ENCODE peak calls at places on chromosomes 1 and 21, in ten cellular contexts. N is GM23338, K is HCT116, G is GM12891, L is GM23248, J is posterior vena cava, Q is HFFc6, A is GM04504, Y is occipital lobe, E is progenitor cell of endocrine pancreas. P is an unnamed sample.

GRCh38 chr1:207815913-207816312 is 64.1 kb downstream of the CD46 start:
- DNase-seq in N (no peak), K (no peak), G (no peak), L (peak), J (no peak), Q (peak), A (no peak), Y (no peak), E (no peak), P (peak)

GRCh38 chr1:50266509-50266908 is 156.7 kb downstream of the DMRTA2 start:
- DNase-seq in N (no peak), K (no peak), G (no peak), L (peak), J (no peak), Q (no peak), A (no peak), Y (no peak), E (no peak), P (peak)

GRCh38 chr21:45612096-45613019 is 31.2 kb upstream of the PCBP3 start:
- DNase-seq in N (no peak), K (no peak), G (no peak), L (peak), J (peak), Q (peak), A (peak), Y (no peak), E (no peak), P (peak)

GRCh38 chr1:209805875-209806760 is at the start of gene IRF6:
- DNase-seq in N (peak), K (peak), G (peak), L (peak), J (peak), Q (peak), A (no peak), Y (no peak), E (peak), P (peak)

GRCh38 chr21:15001113-15001512 is 63.7 kb downstream of the NRIP1 start:
- DNase-seq in N (no peak), K (no peak), G (no peak), L (no peak), J (no peak), Q (no peak), A (no peak), Y (no peak), E (no peak), P (no peak)

GRCh38 chr1:156833598-156833997 is 16.9 kb upstream of the SH2D2A start:
- DNase-seq in N (no peak), K (no peak), G (no peak), L (no peak), J (peak), Q (no peak), A (no peak), Y (no peak), E (no peak), P (no peak)

GRCh38 chr21:33374874-33375644 is 28.2 kb upstream of the IFNGR2 start:
- DNase-seq in N (no peak), K (no peak), G (no peak), L (no peak), J (no peak), Q (no peak), A (no peak), Y (no peak), E (no peak), P (no peak)

GRCh38 chr1:15197591-15198447 is 44.3 kb downstream of the TMEM51 start:
- DNase-seq in N (no peak), K (no peak), G (no peak), L (no peak), J (peak), Q (no peak), A (no peak), Y (no peak), E (no peak), P (no peak)

GRCh38 chr1:60000625-60001024 is 72.9 kb downstream of the C1orf87 start:
- DNase-seq in N (no peak), K (no peak), G (no peak), L (no peak), J (no peak), Q (no peak), A (no peak), Y (no peak), E (no peak), P (no peak)

GRCh38 chr1:31509124-31510072 is 66.9 kb upstream of the TINAGL1 start:
- DNase-seq in N (no peak), K (no peak), G (no peak), L (no peak), J (no peak), Q (no peak), A (no peak), Y (no peak), E (no peak), P (no peak)

GRCh38 chr1:34970829-34971228 is 14.3 kb downstream of the TMEM35B start:
- DNase-seq in N (peak), K (no peak), G (no peak), L (no peak), J (no peak), Q (no peak), A (no peak), Y (no peak), E (no peak), P (no peak)

GRCh38 chr1:166170075-166170474 is 3.3 kb upstream of the FAM78B start:
- DNase-seq in N (no peak), K (no peak), G (no peak), L (no peak), J (no peak), Q (no peak), A (no peak), Y (no peak), E (no peak), P (no peak)

GRCh38 chr1:218553197-218553596 is 208.1 kb downstream of the TGFB2 start:
- DNase-seq in N (no peak), K (no peak), G (no peak), L (peak), J (no peak), Q (peak), A (peak), Y (no peak), E (no peak), P (peak)

GRCh38 chr1:25562928-25563283 is 19.5 kb downstream of the LDLRAP1 start:
- DNase-seq in N (no peak), K (no peak), G (no peak), L (no peak), J (no peak), Q (no peak), A (no peak), Y (no peak), E (no peak), P (no peak)

GRCh38 chr1:43276673-43277072 is 6.9 kb downstream of the TMEM125 start:
- DNase-seq in N (no peak), K (no peak), G (no peak), L (no peak), J (peak), Q (no peak), A (no peak), Y (no peak), E (peak), P (no peak)

GRCh38 chr1:18100493-18101063 is 7.0 kb upstream of the IGSF21 start:
- DNase-seq in N (peak), K (peak), G (peak), L (peak), J (peak), Q (peak), A (peak), Y (peak), E (peak), P (peak)

GRCh38 chr1:211715976-211716375 is 40.6 kb upstream of the NEK2 start:
- DNase-seq in N (no peak), K (no peak), G (no peak), L (no peak), J (no peak), Q (no peak), A (no peak), Y (no peak), E (no peak), P (no peak)

GRCh38 chr1:112268408-112268807 is 127.6 kb upstream of the CTTNBP2NL start:
- DNase-seq in N (no peak), K (no peak), G (no peak), L (no peak), J (no peak), Q (no peak), A (no peak), Y (no peak), E (no peak), P (no peak)

GRCh38 chr1:10122926-10123325 is 87.4 kb upstream of the KIF1B start:
- DNase-seq in N (no peak), K (no peak), G (no peak), L (peak), J (no peak), Q (peak), A (peak), Y (no peak), E (no peak), P (peak)

GRCh38 chr1:171251042-171251740 is 2.9 kb downstream of the FMO1 start:
- DNase-seq in N (peak), K (peak), G (no peak), L (peak), J (no peak), Q (no peak), A (no peak), Y (no peak), E (peak), P (no peak)

GRCh38 chr1:23224721-23225648 is 7.7 kb upstream of the HTR1D start:
- DNase-seq in N (peak), K (no peak), G (no peak), L (peak), J (no peak), Q (peak), A (peak), Y (no peak), E (no peak), P (peak)

GRCh38 chr1:15703562-15703961 is 19.4 kb downstream of the PLEKHM2 start:
- DNase-seq in N (no peak), K (no peak), G (no peak), L (peak), J (peak), Q (peak), A (peak), Y (peak), E (no peak), P (peak)

GRCh38 chr1:94855307-94855700 is 35.1 kb downstream of the SLC44A3 start:
- DNase-seq in N (peak), K (no peak), G (no peak), L (peak), J (no peak), Q (peak), A (no peak), Y (no peak), E (no peak), P (peak)

GRCh38 chr1:119420638-119421037 is 5.7 kb downstream of the HSD3B2 start:
- DNase-seq in N (peak), K (no peak), G (no peak), L (no peak), J (no peak), Q (no peak), A (no peak), Y (no peak), E (no peak), P (no peak)

GRCh38 chr1:24481098-24481497 is 21.5 kb upstream of the RCAN3 start:
- DNase-seq in N (no peak), K (no peak), G (peak), L (no peak), J (peak), Q (no peak), A (no peak), Y (no peak), E (no peak), P (no peak)

GRCh38 chr1:31752258-31752657 is 11.9 kb downstream of the ADGRB2 start:
- DNase-seq in N (peak), K (no peak), G (no peak), L (no peak), J (no peak), Q (no peak), A (no peak), Y (no peak), E (no peak), P (no peak)

GRCh38 chr1:208256556-208256955 is 12.4 kb upstream of the PLXNA2 start:
- DNase-seq in N (no peak), K (no peak), G (no peak), L (no peak), J (no peak), Q (no peak), A (no peak), Y (no peak), E (no peak), P (no peak)